ENCODE peak calls at places on chromosomes 4 and X, in five cellular contexts. One of them, this sample, is unnamed.

GRCh38 chrX:12239356-12240082 is 101.2 kb downstream of the FRMPD4 start:
- DNase-seq in uterus: no peak
- DNase-seq in neuronal stem cell: no peak
- DNase-seq in lung: no peak
- DNase-seq in cardiac muscle cell: peak; percentile 29
- DNase-seq in this sample: no peak

GRCh38 chrX:107686792-107687191 is 58.5 kb downstream of the PRPS1 start:
- DNase-seq in neuronal stem cell: no peak
- DNase-seq in cardiac muscle cell: peak; percentile 25
- DNase-seq in lung: no peak
- DNase-seq in uterus: no peak
- DNase-seq in this sample: no peak

GRCh38 chr4:180923476-180923875 is 1319.7 kb upstream of the TENM3 start:
- DNase-seq in lung: no peak
- DNase-seq in neuronal stem cell: no peak
- DNase-seq in cardiac muscle cell: no peak
- DNase-seq in uterus: no peak
- DNase-seq in this sample: peak; percentile 57

GRCh38 chr4:77952399-77952974 is 89.9 kb downstream of the MRPL1 start:
- DNase-seq in uterus: no peak
- DNase-seq in cardiac muscle cell: no peak
- DNase-seq in lung: no peak
- DNase-seq in neuronal stem cell: no peak
- DNase-seq in this sample: no peak

GRCh38 chrX:38804481-38805293 is 3.4 kb downstream of the MID1IP1 start:
- DNase-seq in cardiac muscle cell: peak; percentile 42
- DNase-seq in lung: peak; percentile 32
- DNase-seq in uterus: peak; percentile 33
- DNase-seq in neuronal stem cell: peak; percentile 15
- DNase-seq in this sample: no peak

GRCh38 chrX:97538745-97539144 is 655.0 kb downstream of the RPA4 start:
- DNase-seq in uterus: no peak
- DNase-seq in cardiac muscle cell: no peak
- DNase-seq in neuronal stem cell: no peak
- DNase-seq in lung: no peak
- DNase-seq in this sample: no peak

GRCh38 chrX:74419861-74420193 is 1.5 kb upstream of the SLC16A2 start:
- DNase-seq in neuronal stem cell: peak; percentile 9
- DNase-seq in uterus: peak; percentile 19
- DNase-seq in lung: no peak
- DNase-seq in cardiac muscle cell: no peak
- DNase-seq in this sample: no peak

GRCh38 chr4:84897516-84897915 is 69.0 kb downstream of the WDFY3 start:
- DNase-seq in lung: no peak
- DNase-seq in cardiac muscle cell: no peak
- DNase-seq in neuronal stem cell: no peak
- DNase-seq in uterus: no peak
- DNase-seq in this sample: no peak

GRCh38 chr4:150209140-150209829 is 131.0 kb downstream of the DCLK2 start:
- DNase-seq in uterus: peak; percentile 61
- DNase-seq in cardiac muscle cell: peak; percentile 83
- DNase-seq in neuronal stem cell: peak; percentile 14
- DNase-seq in lung: peak; percentile 53
- DNase-seq in this sample: peak; percentile 72

GRCh38 chr4:180617203-180617602 is 1626.0 kb upstream of the TENM3 start:
- DNase-seq in uterus: no peak
- DNase-seq in lung: no peak
- DNase-seq in neuronal stem cell: no peak
- DNase-seq in cardiac muscle cell: no peak
- DNase-seq in this sample: no peak

GRCh38 chr4:100797791-100798190 is 280.0 kb upstream of the EMCN start:
- DNase-seq in lung: no peak
- DNase-seq in cardiac muscle cell: no peak
- DNase-seq in uterus: no peak
- DNase-seq in neuronal stem cell: no peak
- DNase-seq in this sample: no peak

GRCh38 chr4:53734584-53735363 is 143.5 kb upstream of the LNX1 start:
- DNase-seq in uterus: no peak
- DNase-seq in lung: no peak
- DNase-seq in cardiac muscle cell: peak; percentile 44
- DNase-seq in neuronal stem cell: no peak
- DNase-seq in this sample: no peak

GRCh38 chr4:153541426-153542096 is 75.4 kb downstream of the TMEM131L start:
- DNase-seq in neuronal stem cell: no peak
- DNase-seq in lung: no peak
- DNase-seq in uterus: no peak
- DNase-seq in cardiac muscle cell: peak; percentile 70
- DNase-seq in this sample: no peak

GRCh38 chr4:153537493-153537960 is 71.4 kb downstream of the TMEM131L start:
- DNase-seq in neuronal stem cell: no peak
- DNase-seq in cardiac muscle cell: no peak
- DNase-seq in uterus: no peak
- DNase-seq in lung: no peak
- DNase-seq in this sample: no peak

GRCh38 chr4:153538408-153539057 is 72.4 kb downstream of the TMEM131L start:
- DNase-seq in neuronal stem cell: no peak
- DNase-seq in lung: no peak
- DNase-seq in cardiac muscle cell: peak; percentile 68
- DNase-seq in uterus: peak; percentile 41
- DNase-seq in this sample: no peak

GRCh38 chr4:153542131-153542530 is 76.0 kb downstream of the TMEM131L start:
- DNase-seq in neuronal stem cell: no peak
- DNase-seq in cardiac muscle cell: no peak
- DNase-seq in uterus: no peak
- DNase-seq in lung: no peak
- DNase-seq in this sample: no peak

GRCh38 chr4:153539058-153539826 is 73.1 kb downstream of the TMEM131L start:
- DNase-seq in neuronal stem cell: no peak
- DNase-seq in cardiac muscle cell: no peak
- DNase-seq in uterus: no peak
- DNase-seq in lung: no peak
- DNase-seq in this sample: no peak
- H3K27ac ChIP-seq in neuronal stem cell: no peak overlapping the region
- H3K27ac ChIP-seq in cardiac muscle cell: no peak overlapping the region
- H3K27ac ChIP-seq in uterus: peak overlapping the region; percentile 63
- H3K27ac ChIP-seq in lung: peak overlapping the region; percentile 35
- H3K27ac ChIP-seq in this sample: no peak overlapping the region

DNA sequence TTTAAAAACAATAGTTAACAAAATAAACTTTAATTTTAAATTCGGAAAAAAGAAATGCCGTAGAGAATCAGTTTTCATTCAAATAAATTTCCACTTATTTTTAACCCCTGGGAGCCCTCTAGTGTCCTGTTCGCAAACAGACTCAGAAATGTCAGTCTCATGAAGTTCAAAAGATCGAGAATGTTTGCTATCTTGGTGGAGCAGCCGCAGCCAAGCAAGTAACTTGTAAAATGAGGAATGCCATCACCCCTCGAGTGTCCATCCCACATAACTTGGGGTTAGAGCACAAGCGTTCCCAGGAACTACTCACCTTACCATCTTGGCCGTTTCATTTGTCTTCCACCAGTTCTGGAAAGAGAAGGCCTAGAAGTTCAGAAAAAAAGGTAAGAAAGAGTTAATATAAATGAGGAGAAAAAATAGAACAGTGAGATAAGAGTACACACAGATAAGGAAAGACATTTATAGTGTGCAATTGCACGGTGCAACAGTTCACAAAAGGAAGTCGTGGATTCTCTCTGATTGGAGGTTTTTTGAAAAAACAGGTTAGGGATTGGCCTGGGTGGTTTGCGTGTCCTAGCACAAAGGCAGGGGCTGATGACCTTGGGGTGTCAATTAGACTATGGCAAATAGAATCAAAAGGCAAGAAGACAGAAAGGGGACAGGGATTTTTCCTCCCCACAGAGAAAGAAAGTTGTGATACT is at the start of gene GASK1B:
- DNase-seq in neuronal stem cell: peak; percentile 21
- DNase-seq in lung: no peak
- DNase-seq in uterus: peak; percentile 38
- DNase-seq in cardiac muscle cell: peak; percentile 86
- DNase-seq in this sample: peak; percentile 56
- H3K4me3 ChIP-seq in neuronal stem cell: peak within 1 kb of the TSS; percentile 32
- H3K4me3 ChIP-seq in lung: no peak within 1 kb of the TSS
- H3K4me3 ChIP-seq in uterus: peak within 1 kb of the TSS; percentile 47
- H3K4me3 ChIP-seq in cardiac muscle cell: peak within 1 kb of the TSS; percentile 25
- H3K4me3 ChIP-seq in this sample: peak within 1 kb of the TSS; percentile 13

GRCh38 chr4:1491630-1492457 is 85.6 kb upstream of the NKX1-1 start:
- DNase-seq in cardiac muscle cell: no peak
- DNase-seq in uterus: peak; percentile 4
- DNase-seq in neuronal stem cell: no peak
- DNase-seq in lung: no peak
- DNase-seq in this sample: no peak

GRCh38 chr4:1493540-1494287 is 87.5 kb upstream of the NKX1-1 start:
- DNase-seq in cardiac muscle cell: no peak
- DNase-seq in neuronal stem cell: no peak
- DNase-seq in uterus: no peak
- DNase-seq in lung: no peak
- DNase-seq in this sample: no peak

GRCh38 chr4:1494416-1495315 is 88.4 kb upstream of the NKX1-1 start:
- DNase-seq in cardiac muscle cell: no peak
- DNase-seq in uterus: no peak
- DNase-seq in lung: no peak
- DNase-seq in neuronal stem cell: no peak
- DNase-seq in this sample: no peak

GRCh38 chr4:1490906-1491629 is 84.8 kb upstream of the NKX1-1 start:
- DNase-seq in cardiac muscle cell: no peak
- DNase-seq in lung: no peak
- DNase-seq in neuronal stem cell: no peak
- DNase-seq in uterus: peak; percentile 5
- DNase-seq in this sample: no peak

GRCh38 chr4:1492636-1493539 is 86.6 kb upstream of the NKX1-1 start:
- DNase-seq in lung: no peak
- DNase-seq in cardiac muscle cell: no peak
- DNase-seq in neuronal stem cell: no peak
- DNase-seq in uterus: no peak
- DNase-seq in this sample: no peak
- H3K27ac ChIP-seq in lung: no peak overlapping the region
- H3K27ac ChIP-seq in cardiac muscle cell: no peak overlapping the region
- H3K27ac ChIP-seq in neuronal stem cell: no peak overlapping the region
- H3K27ac ChIP-seq in uterus: no peak overlapping the region
- H3K27ac ChIP-seq in this sample: no peak overlapping the region

DNA sequence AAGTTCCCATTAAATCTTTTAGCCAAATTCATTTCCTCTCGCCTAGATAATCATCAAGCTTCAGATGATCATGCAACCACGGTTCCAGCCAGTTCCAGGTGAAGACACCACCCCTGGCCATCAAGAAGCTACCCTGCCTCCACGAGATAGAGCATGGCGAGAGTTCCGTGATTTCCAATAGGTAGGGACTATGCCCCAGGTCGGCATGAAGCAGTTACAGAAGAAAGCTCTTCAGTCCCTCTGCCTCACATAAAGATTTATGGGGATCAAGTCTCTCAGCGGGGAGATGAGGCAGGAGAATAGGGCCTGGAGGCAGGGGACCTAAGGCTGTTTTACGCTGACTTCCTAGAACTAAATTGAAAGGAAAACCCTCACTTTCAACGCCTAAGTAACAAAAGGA is 183.9 kb downstream of the OR13H1 start:
- DNase-seq in neuronal stem cell: no peak
- DNase-seq in lung: no peak
- DNase-seq in cardiac muscle cell: no peak
- DNase-seq in uterus: no peak
- DNase-seq in this sample: no peak
- H3K4me3 ChIP-seq in neuronal stem cell: peak overlapping the region; percentile 28
- H3K4me3 ChIP-seq in lung: no peak overlapping the region
- H3K4me3 ChIP-seq in cardiac muscle cell: no peak overlapping the region
- H3K4me3 ChIP-seq in uterus: no peak overlapping the region
- H3K4me3 ChIP-seq in this sample: no peak overlapping the region

GRCh38 chr4:37904824-37905223 is 13.9 kb downstream of the TBC1D1 start:
- DNase-seq in uterus: no peak
- DNase-seq in neuronal stem cell: no peak
- DNase-seq in lung: no peak
- DNase-seq in cardiac muscle cell: no peak
- DNase-seq in this sample: no peak
- H3K27ac ChIP-seq in uterus: no peak overlapping the region
- H3K27ac ChIP-seq in neuronal stem cell: no peak overlapping the region
- H3K27ac ChIP-seq in lung: no peak overlapping the region
- H3K27ac ChIP-seq in cardiac muscle cell: no peak overlapping the region
- H3K27ac ChIP-seq in this sample: no peak overlapping the region

GRCh38 chr4:40152642-40153041 is 44.2 kb upstream of the RHOH start:
- DNase-seq in cardiac muscle cell: no peak
- DNase-seq in lung: no peak
- DNase-seq in neuronal stem cell: no peak
- DNase-seq in uterus: no peak
- DNase-seq in this sample: no peak
- H3K4me3 ChIP-seq in cardiac muscle cell: no peak overlapping the region
- H3K4me3 ChIP-seq in lung: no peak overlapping the region
- H3K4me3 ChIP-seq in neuronal stem cell: no peak overlapping the region
- H3K4me3 ChIP-seq in uterus: no peak overlapping the region
- H3K4me3 ChIP-seq in this sample: no peak overlapping the region

GRCh38 chr4:125321709-125322362 is 7.1 kb downstream of the FAT4 start:
- DNase-seq in neuronal stem cell: no peak
- DNase-seq in lung: no peak
- DNase-seq in uterus: no peak
- DNase-seq in cardiac muscle cell: peak; percentile 58
- DNase-seq in this sample: no peak
- H3K27ac ChIP-seq in neuronal stem cell: no peak overlapping the region
- H3K27ac ChIP-seq in lung: peak overlapping the region; percentile 63
- H3K27ac ChIP-seq in uterus: no peak overlapping the region
- H3K27ac ChIP-seq in cardiac muscle cell: no peak overlapping the region
- H3K27ac ChIP-seq in this sample: peak overlapping the region; percentile 46

This sample was measured in SJSA1.